ENCODE peak calls at places on chromosomes 13 and 19, in five cellular contexts. U, V, R, X and Z are unnamed samples.

GRCh38 chr19:50046649-50047503 is 21.1 kb downstream of the ZNF473 start:
- DNase-seq in X (peak; percentile 78), R (peak; percentile 57), U (peak; percentile 18), V (peak; percentile 77), Z (no peak)

GRCh38 chr13:49443327-49443688 is 556 bp downstream of the CAB39L start:
- DNase-seq in R (no peak), V (no peak), X (no peak), U (peak; percentile 35), Z (no peak)

GRCh38 chr19:41373993-41374392 is 2.3 kb upstream of the TMEM91 start:
- DNase-seq in V (no peak), X (peak; percentile 89), U (peak; percentile 92), R (no peak), Z (peak; percentile 70)

GRCh38 chr13:32225494-32225931 is 89.7 kb downstream of the ZAR1L start:
- DNase-seq in U (peak; percentile 92), R (no peak), V (no peak), X (no peak), Z (no peak)

GRCh38 chr19:3852614-3853254 is 16.1 kb downstream of the ZFR2 start:
- DNase-seq in X (no peak), R (peak; percentile 11), V (peak; percentile 75), U (peak; percentile 60), Z (no peak)

GRCh38 chr19:44476559-44477408 is 23.5 kb downstream of the ZNF180 start:
- DNase-seq in V (no peak), X (no peak), R (no peak), U (peak; percentile 15), Z (no peak)

GRCh38 chr13:92807343-92807742 is 419.3 kb upstream of the GPC6 start:
- DNase-seq in U (peak; percentile 26), V (no peak), X (no peak), R (no peak), Z (no peak)

GRCh38 chr19:35260694-35261304 is 8.0 kb upstream of the USF2 start:
- DNase-seq in X (peak; percentile 13), U (no peak), V (peak; percentile 33), R (no peak), Z (no peak)

GRCh38 chr19:49749771-49750170 is 13.3 kb downstream of the TSKS start:
- DNase-seq in X (no peak), U (peak; percentile 66), R (no peak), V (no peak), Z (no peak)

GRCh38 chr13:79581870-79582315 is 100.9 kb downstream of the NDFIP2 start:
- DNase-seq in V (peak; percentile 81), U (peak; percentile 3), R (no peak), X (peak; percentile 21), Z (no peak)

GRCh38 chr13:21625366-21625765 is 21.4 kb upstream of the MICU2 start:
- DNase-seq in U (peak; percentile 52), V (no peak), X (no peak), R (no peak), Z (no peak)

GRCh38 chr19:13016628-13017305 is 21.5 kb downstream of the NFIX start:
- DNase-seq in R (no peak), X (no peak), V (peak; percentile 63), U (no peak), Z (no peak)

GRCh38 chr19:19464339-19465098 is 50.8 kb downstream of the TSSK6 start:
- DNase-seq in U (peak; percentile 73), R (no peak), X (no peak), V (peak; percentile 69), Z (no peak)

GRCh38 chr13:112348642-112349345 is 27.4 kb upstream of the SPACA7 start:
- DNase-seq in R (no peak), U (no peak), X (no peak), V (no peak), Z (no peak)

GRCh38 chr19:18594096-18594823 is 5.7 kb downstream of the REX1BD start:
- DNase-seq in R (peak; percentile 65), X (peak; percentile 80), U (peak; percentile 76), V (peak; percentile 92), Z (no peak)

DNA sequence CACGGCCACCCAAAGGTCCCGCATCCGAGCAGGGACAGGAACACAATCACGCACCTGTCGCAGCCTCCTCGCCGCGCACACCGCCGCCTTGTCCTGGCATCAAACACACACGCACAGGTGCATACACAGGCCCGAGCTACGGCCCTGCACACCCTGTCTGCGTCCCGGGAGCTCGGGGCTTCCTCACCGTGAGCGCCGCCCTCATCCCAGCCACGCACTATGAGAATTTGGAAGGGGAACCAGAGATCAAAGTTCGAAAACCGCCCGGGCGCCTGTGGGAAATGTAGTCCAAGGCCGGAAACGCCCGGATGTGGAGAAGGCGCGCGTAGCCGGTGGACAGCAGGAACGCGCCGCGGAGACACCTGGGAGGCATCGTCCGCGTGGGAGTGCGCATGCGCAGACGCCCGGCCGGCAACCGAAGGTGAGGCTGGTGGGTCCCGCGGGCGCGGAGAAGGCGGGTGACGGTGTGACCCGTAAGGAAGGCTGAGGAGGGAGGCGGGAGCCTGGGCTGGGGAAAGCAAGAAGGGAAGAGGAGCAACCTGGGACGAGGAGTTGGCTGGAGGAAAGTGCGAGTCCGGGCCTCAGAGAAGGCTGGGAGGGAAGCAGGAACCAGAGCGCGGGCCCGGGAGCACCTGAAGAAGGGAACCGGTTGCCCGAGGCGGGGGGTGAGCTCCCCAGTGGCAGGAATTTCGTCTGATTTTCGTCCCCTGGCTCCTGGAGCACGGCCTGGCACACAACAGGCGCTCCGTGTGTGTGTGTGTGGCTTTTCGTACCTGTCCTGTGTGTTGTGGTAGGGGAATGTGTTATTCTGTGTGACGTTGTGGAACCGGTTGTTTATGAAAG is at the start of gene ZNF567:
- DNase-seq in R (peak; percentile 94), X (peak; percentile 99), U (peak; percentile 93), V (peak; percentile 99), Z (peak; percentile 93)
- TF ChIP-seq CTCF in R (no peak), X (no peak), U (no peak), V (peak; percentile 49), Z (no peak)

DNA sequence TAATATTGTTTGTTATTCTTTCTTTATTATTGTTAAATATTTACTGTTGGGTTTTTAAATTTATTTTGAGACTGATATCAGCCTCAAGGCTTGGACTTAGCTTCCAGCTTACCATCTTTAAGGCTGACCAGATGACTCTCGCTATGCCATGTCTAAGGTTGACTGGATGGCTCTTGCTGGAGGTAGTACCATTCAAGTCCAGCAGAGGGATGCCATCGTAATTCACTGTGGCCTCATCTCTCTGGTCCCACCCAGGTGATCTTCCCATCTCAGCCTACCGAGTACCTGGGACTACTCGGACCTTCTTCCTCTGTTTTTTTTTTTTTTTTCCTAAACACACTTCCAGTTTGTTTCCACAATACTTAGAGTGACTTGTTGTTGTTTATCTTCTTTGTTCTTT is 41.7 kb upstream of the ZNF91 start:
- DNase-seq in R (no peak), V (peak; percentile 64), U (no peak), X (no peak), Z (no peak)
- TF ChIP-seq CTCF in R (no peak), V (peak; percentile 51), U (no peak), X (no peak), Z (no peak)

DNA sequence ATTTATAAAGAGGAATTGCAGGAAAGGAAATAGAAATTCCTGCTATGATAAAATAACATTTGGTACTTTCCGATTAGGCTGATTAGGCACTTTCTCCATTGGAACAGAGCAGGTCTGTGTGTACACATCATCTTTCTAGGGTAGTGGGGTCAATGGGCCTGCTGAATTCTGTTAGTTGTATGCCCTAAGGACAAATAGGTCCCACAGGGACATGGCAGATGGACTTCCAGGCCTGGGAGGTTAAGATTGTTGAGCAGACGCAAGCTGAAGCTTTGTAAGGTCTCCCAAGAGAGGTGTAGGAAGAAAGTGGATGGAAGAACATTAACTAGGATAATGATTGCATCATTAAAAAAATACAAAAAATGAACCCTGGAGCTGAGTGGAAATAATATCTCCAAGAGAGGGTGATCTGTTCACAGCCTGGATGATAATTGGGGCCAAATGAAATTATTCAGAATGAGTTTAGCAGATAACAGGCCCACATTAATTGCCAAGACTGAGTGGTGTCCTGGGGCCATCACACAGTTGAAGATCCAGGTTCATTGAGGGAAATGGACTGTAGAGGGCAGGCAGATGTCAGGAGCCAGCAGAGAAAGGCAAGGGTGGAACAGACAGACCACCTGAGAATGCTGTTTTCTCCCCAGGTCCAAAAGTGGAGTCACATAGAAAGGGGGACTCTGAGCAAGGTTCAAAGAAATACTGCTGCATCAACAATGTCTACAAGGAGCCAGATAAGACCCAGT is 215.1 kb downstream of the DNAJC15 start:
- DNase-seq in X (no peak), U (no peak), R (no peak), V (no peak), Z (no peak)
- TF ChIP-seq CTCF in X (no peak), U (no peak), R (no peak), V (peak; percentile 56), Z (no peak)

GRCh38 chr13:37501187-37501586 is 97.4 kb downstream of the POSTN start:
- DNase-seq in V (no peak), X (no peak), U (peak; percentile 15), R (no peak), Z (no peak)
- TF ChIP-seq CTCF in V (no peak), X (no peak), U (no peak), R (no peak), Z (no peak)

GRCh38 chr13:114096811-114097503 is 35.5 kb downstream of the RASA3 start:
- DNase-seq in V (peak; percentile 43), U (no peak), R (no peak), X (no peak), Z (no peak)
- TF ChIP-seq CTCF in V (no peak), U (no peak), R (no peak), X (no peak), Z (no peak)

DNA sequence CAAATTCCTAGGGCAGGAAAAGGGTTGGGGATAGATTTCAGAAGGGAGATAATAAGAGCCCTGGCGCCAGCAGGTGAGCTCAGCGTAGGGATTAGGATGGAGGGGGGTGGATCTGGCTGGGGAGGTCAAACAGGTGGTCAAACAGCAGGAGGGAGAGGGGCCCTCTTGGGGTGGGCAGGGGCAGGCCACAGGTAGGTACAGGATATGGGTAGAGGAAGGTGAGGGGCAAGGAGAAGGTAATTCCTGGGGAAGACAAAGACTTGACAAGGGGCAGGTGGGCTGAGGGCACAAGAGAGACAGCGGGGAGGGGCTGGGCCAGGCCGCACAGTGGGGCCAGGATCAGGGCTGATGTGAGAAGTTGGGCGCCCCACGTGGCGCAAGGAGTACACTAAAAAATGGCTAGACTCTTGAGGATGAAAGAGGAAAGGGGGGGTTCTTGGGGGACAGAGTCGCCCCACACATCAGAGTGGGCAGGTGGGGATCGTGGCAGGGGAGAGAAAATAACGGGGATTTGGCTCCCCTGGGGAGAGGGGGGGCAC is 713 bp downstream of the KRI1 start:
- DNase-seq in X (no peak), R (peak; percentile 40), V (peak; percentile 86), U (peak; percentile 21), Z (no peak)
- TF ChIP-seq CTCF in X (no peak), R (no peak), V (no peak), U (peak; percentile 35), Z (peak; percentile 31)

GRCh38 chr19:33257828-33258227 is 32.2 kb upstream of the SLC7A10 start:
- DNase-seq in X (no peak), U (no peak), V (no peak), R (no peak), Z (no peak)
- TF ChIP-seq CTCF in X (no peak), U (no peak), V (no peak), R (no peak), Z (no peak)

GRCh38 chr13:100828226-100828625 is 153.6 kb upstream of the TMTC4 start:
- DNase-seq in X (no peak), R (no peak), V (peak; percentile 72), U (no peak), Z (no peak)
- TF ChIP-seq CTCF in X (no peak), R (no peak), V (peak; percentile 74), U (peak; percentile 5), Z (no peak)